ENCODE peak calls at places on chromosomes 6 and 20, in eight cellular contexts. L is endothelial cell of umbilical vein, H is vagina, V is stomach, T is lower leg skin, R is right lobe of liver, D is transverse colon, F is sigmoid colon. Z is an unnamed sample.

GRCh38 chr6:1749041-1749440 is 139.3 kb downstream of the FOXC1 start:
- DNase-seq in L (no peak), H (no peak), V (no peak), T (no peak), R (no peak), D (peak), F (no peak), Z (no peak)

GRCh38 chr6:1960484-1961142 is 284.8 kb downstream of the GMDS start:
- DNase-seq in L (no peak), H (no peak), V (peak), T (no peak), R (no peak), D (no peak), F (no peak), Z (no peak)

GRCh38 chr20:49824206-49824605 is 11.6 kb downstream of the SLC9A8 start:
- DNase-seq in L (no peak), H (no peak), V (no peak), T (no peak), R (no peak), D (no peak), F (no peak), Z (no peak)

GRCh38 chr20:53916173-53916512 is 154.3 kb downstream of the BCAS1 start:
- DNase-seq in L (no peak), H (no peak), V (no peak), T (no peak), R (no peak), D (no peak), F (no peak), Z (no peak)

GRCh38 chr6:147509900-147510299 is 1.4 kb downstream of the SAMD5 start:
- DNase-seq in L (peak), H (no peak), V (no peak), T (no peak), R (no peak), D (peak), F (no peak), Z (no peak)

GRCh38 chr20:22807045-22807444 is 222.7 kb upstream of the FOXA2 start:
- DNase-seq in L (no peak), H (no peak), V (no peak), T (no peak), R (no peak), D (no peak), F (no peak), Z (no peak)

GRCh38 chr6:142386657-142387056 is 84.8 kb downstream of the ADGRG6 start:
- DNase-seq in L (no peak), H (no peak), V (no peak), T (no peak), R (no peak), D (no peak), F (no peak), Z (no peak)

GRCh38 chr6:159676804-159677203 is 16.2 kb downstream of the SOD2 start:
- DNase-seq in L (no peak), H (no peak), V (no peak), T (no peak), R (no peak), D (no peak), F (no peak), Z (no peak)

GRCh38 chr6:29968130-29968529 is 25.8 kb downstream of the HLA-A start:
- DNase-seq in L (peak), H (no peak), V (no peak), T (no peak), R (no peak), D (no peak), F (no peak), Z (peak)

GRCh38 chr6:33990061-33990541 is 155.8 kb downstream of the GRM4 start:
- DNase-seq in L (no peak), H (peak), V (peak), T (no peak), R (no peak), D (no peak), F (no peak), Z (no peak)

GRCh38 chr6:80489911-80490635 is 383.6 kb downstream of the BCKDHB start:
- DNase-seq in L (no peak), H (no peak), V (no peak), T (no peak), R (no peak), D (no peak), F (no peak), Z (no peak)

GRCh38 chr20:62828551-62829230 is 11.8 kb downstream of the COL9A3 start:
- DNase-seq in L (no peak), H (no peak), V (no peak), T (no peak), R (no peak), D (no peak), F (no peak), Z (no peak)

GRCh38 chr20:62829231-62830230 is 12.7 kb downstream of the COL9A3 start:
- DNase-seq in L (no peak), H (no peak), V (no peak), T (no peak), R (no peak), D (no peak), F (no peak), Z (no peak)

GRCh38 chr20:62826646-62827322 is 9.9 kb downstream of the COL9A3 start:
- DNase-seq in L (no peak), H (no peak), V (no peak), T (no peak), R (no peak), D (no peak), F (no peak), Z (no peak)

GRCh38 chr20:62827323-62828050 is 10.6 kb downstream of the COL9A3 start:
- DNase-seq in L (no peak), H (no peak), V (no peak), T (no peak), R (no peak), D (no peak), F (no peak), Z (no peak)

DNA sequence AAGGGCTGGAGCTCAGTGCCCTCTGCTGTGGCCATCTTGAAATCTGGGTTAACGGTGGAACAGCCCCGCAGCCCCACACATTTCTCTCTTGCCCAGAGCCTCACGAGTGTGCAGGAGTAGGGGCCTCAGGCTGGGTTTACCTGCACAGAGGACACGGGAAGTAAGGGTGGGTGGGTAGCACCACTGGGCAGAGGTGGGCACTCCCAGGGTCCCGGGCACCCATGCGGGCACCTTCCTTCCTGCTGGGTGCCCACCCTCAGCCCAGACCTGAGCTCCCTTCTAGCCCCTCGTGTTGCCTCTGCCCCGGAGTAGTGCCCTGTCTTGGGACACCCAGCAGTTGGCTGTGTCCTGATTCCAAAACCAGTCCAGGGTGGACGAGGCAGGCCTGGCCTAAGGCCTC is 11.2 kb downstream of the COL9A3 start:
- DNase-seq in L (no peak), H (no peak), V (no peak), T (no peak), R (no peak), D (no peak), F (no peak), Z (no peak)
- TF ChIP-seq POLR2A in L (no peak), H (no peak), V (no peak), T (no peak), R (no peak), D (no peak), F (no peak), Z (no peak)

GRCh38 chr20:41380551-41381262 is 14.1 kb upstream of the EMILIN3 start:
- DNase-seq in L (no peak), H (no peak), V (no peak), T (no peak), R (no peak), D (no peak), F (peak), Z (no peak)
- TF ChIP-seq POLR2A in L (no peak), H (no peak), V (no peak), T (no peak), R (no peak), D (no peak), F (no peak), Z (no peak)

GRCh38 chr6:4776493-4776966 is 326 bp downstream of the CDYL start:
- DNase-seq in L (peak), H (no peak), V (no peak), T (no peak), R (no peak), D (no peak), F (peak), Z (peak)
- TF ChIP-seq POLR2A in L (no peak), H (no peak), V (no peak), T (no peak), R (no peak), D (no peak), F (no peak), Z (no peak)

DNA sequence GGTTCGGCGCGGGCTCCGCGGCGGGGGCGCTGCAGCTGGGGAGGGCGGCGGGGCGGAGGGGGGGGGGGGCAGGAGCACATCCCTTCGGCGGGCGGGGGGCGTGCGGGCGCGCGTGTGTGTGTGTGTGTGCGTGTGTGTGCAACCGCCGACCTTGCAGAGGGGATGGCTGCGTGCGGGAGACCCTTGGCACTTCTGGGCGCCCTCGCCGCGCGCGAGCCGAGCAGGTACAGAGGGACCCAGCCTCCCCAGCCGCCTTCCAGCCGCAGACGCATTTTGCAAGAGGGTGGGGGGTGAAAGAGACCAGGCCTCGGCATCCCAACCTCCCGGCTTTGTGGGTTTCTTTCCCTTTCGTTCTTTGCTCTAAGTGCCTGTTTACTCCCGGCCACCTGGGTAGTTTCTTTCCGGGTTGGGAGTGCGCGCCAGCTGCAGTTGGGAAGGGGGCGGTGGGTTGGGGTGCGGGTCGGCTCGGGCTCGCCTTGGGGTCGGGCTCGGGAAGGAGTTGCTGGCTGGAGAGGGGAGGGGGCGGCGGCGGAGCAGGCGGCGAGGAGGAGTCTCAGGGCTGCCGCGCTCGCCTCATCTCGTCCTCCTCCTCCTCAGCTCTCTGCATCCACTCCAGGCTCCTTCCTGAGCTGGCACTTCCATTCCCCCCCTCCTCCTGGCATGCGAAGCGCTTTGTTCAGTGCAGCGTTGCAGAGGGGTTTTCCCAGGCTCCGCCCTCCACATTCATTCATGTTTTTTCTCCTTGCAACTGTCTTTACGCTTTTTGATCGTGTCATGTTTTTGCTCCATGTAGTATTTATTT is 655 bp downstream of the HIVEP1 start:
- DNase-seq in L (peak), H (no peak), V (peak), T (peak), R (peak), D (peak), F (peak), Z (peak)
- TF ChIP-seq POLR2A in L (peak), H (no peak), V (no peak), T (no peak), R (peak), D (peak), F (no peak), Z (peak)

GRCh38 chr6:145953200-145953599 is 11.0 kb downstream of the SHPRH start:
- DNase-seq in L (no peak), H (no peak), V (no peak), T (no peak), R (no peak), D (no peak), F (no peak), Z (no peak)

GRCh38 chr6:145948328-145948727 is 15.8 kb downstream of the SHPRH start:
- DNase-seq in L (no peak), H (no peak), V (no peak), T (no peak), R (no peak), D (no peak), F (no peak), Z (no peak)

GRCh38 chr6:145947108-145947507 is 17.1 kb downstream of the SHPRH start:
- DNase-seq in L (no peak), H (no peak), V (no peak), T (no peak), R (no peak), D (no peak), F (no peak), Z (no peak)

GRCh38 chr6:145954985-145955384 is 9.2 kb downstream of the SHPRH start:
- DNase-seq in L (no peak), H (no peak), V (no peak), T (no peak), R (no peak), D (no peak), F (no peak), Z (no peak)

DNA sequence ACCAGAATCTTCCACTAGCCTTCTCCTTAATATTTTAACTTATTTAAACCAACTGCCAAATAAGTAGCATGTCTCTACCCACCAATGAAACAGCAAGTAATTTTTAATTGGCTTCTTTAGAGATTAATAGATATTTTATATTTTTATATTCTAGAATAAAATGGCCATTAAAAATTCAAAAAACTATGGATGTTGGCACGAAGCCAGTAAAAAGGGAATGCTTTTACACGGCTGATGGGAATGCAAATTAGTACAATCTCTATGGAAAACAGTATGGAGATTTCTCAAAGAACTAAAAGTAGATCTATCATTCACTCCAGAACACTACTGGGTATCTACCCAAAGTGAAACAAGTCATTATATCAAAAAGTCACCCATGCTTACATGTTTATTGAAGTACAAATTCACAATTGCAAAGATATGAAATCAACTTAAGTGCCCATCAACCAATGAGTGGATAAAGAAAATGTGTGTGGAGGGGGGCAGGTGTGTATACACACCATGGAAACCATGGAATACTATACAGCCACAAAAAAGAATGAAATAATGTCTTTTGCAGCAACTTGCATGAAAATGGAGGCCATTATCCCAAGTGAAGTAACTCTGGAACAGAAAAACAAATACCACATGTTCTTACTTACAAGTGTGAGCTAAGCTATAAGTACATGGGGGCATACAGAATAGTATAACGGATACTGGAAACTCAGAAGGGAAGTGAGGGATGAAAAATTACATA is 15.1 kb downstream of the SHPRH start:
- DNase-seq in L (no peak), H (no peak), V (no peak), T (no peak), R (no peak), D (no peak), F (no peak), Z (no peak)
- TF ChIP-seq POLR2A in L (no peak), H (no peak), V (no peak), T (no peak), R (no peak), D (no peak), F (no peak), Z (no peak)

Z was measured in H54.